ENCODE peak calls at places on chromosomes 5 and 9, in seven cellular contexts. K is cardiac fibroblast; X is activated T-helper 2 cell treated with anti-CD3 and anti-CD28 coated beads, Interferon-gamma antibody, Interleukin-2, Interleukin-4, amounts not matched to agents 10 μg/mL and 5 μg/mL and 100 μg/mL, durations not matched to agents 14 hours and 24 hours and 36 hours; I is EH; L is naive thymus-derived CD8-positive, alpha-beta T cell; R is NCI-H1092 treated with DMSO at 0.1 percent for 48 hours; V is IMR-90. E is an unnamed sample.
A peak's percentile ranks its signal among the peaks of the same experiment; 100 is the strongest.

GRCh38 chr5:136191304-136192014 is 1.5 kb downstream of the SMIM32 start:
- DNase-seq in K (peak; percentile 49), X (no peak), I (peak; percentile 40), L (no peak), R (no peak), V (peak; percentile 20), E (no peak)

GRCh38 chr5:163626904-163627434 is 121.5 kb downstream of the MAT2B start:
- DNase-seq in K (no peak), X (no peak), I (no peak), L (no peak), R (no peak), V (no peak), E (no peak)

GRCh38 chr5:43037929-43038510 is 2.1 kb downstream of the ANXA2R start:
- DNase-seq in K (peak; percentile 83), X (peak; percentile 45), I (peak; percentile 84), L (peak; percentile 10), R (no peak), V (peak; percentile 92), E (no peak)

GRCh38 chr9:107024193-107024592 is 161.2 kb downstream of the ZNF462 start:
- DNase-seq in K (no peak), X (no peak), I (no peak), L (no peak), R (no peak), V (no peak), E (no peak)

GRCh38 chr5:33241826-33242225 is 198.9 kb upstream of the TARS1 start:
- DNase-seq in K (peak; percentile 12), X (no peak), I (no peak), L (no peak), R (no peak), V (no peak), E (no peak)

GRCh38 chr5:127957183-127957582 is 126.4 kb upstream of the SLC12A2 start:
- DNase-seq in K (peak; percentile 70), X (no peak), I (peak; percentile 82), L (no peak), R (no peak), V (peak; percentile 72), E (no peak)

GRCh38 chr9:120929392-120929791 is 2.8 kb upstream of the TRAF1 start:
- DNase-seq in K (no peak), X (no peak), I (no peak), L (no peak), R (no peak), V (no peak), E (no peak)

GRCh38 chr9:133301253-133302230 is 26.5 kb upstream of the ABO start:
- DNase-seq in K (no peak), X (no peak), I (no peak), L (no peak), R (no peak), V (no peak), E (no peak)

GRCh38 chr5:139275536-139276297 is 17.8 kb upstream of the MATR3 start:
- DNase-seq in K (no peak), X (no peak), I (no peak), L (no peak), R (no peak), V (no peak), E (no peak)

GRCh38 chr9:117643288-117643654 is 60.9 kb upstream of the TLR4 start:
- DNase-seq in K (no peak), X (no peak), I (no peak), L (no peak), R (no peak), V (no peak), E (no peak)

GRCh38 chr5:29902859-29903258 is 1290.6 kb upstream of the CDH6 start:
- DNase-seq in K (no peak), X (no peak), I (no peak), L (no peak), R (no peak), V (no peak), E (no peak)

GRCh38 chr9:37953775-37954437 is 50.0 kb upstream of the SLC25A51 start:
- DNase-seq in K (peak; percentile 95), X (no peak), I (peak; percentile 97), L (no peak), R (no peak), V (peak; percentile 100), E (peak; percentile 66)

GRCh38 chr5:78907255-78907886 is 77.7 kb downstream of the ARSB start:
- DNase-seq in K (peak; percentile 73), X (no peak), I (peak; percentile 93), L (no peak), R (no peak), V (peak; percentile 99), E (no peak)

GRCh38 chr9:137113385-137114159 is 961 bp downstream of the DPP7 start:
- DNase-seq in K (peak; percentile 21), X (no peak), I (peak; percentile 29), L (no peak), R (no peak), V (no peak), E (peak; percentile 30)

GRCh38 chr5:135344351-135344750 is 54.7 kb downstream of the MACROH2A1 start:
- DNase-seq in K (no peak), X (no peak), I (peak; percentile 77), L (no peak), R (no peak), V (peak; percentile 60), E (no peak)

GRCh38 chr9:84371737-84372136 is 31.2 kb upstream of the SLC28A3 start:
- DNase-seq in K (peak; percentile 98), X (no peak), I (peak; percentile 78), L (no peak), R (no peak), V (peak; percentile 82), E (no peak)

GRCh38 chr5:67612961-67613360 is 416.4 kb upstream of the CD180 start:
- DNase-seq in K (no peak), X (no peak), I (no peak), L (no peak), R (no peak), V (no peak), E (no peak)

GRCh38 chr5:57191986-57192385 is 18.1 kb downstream of the GPBP1 start:
- DNase-seq in K (no peak), X (no peak), I (no peak), L (no peak), R (no peak), V (no peak), E (no peak)

GRCh38 chr9:115207003-115207837 is 89.3 kb upstream of the TNC start:
- DNase-seq in K (no peak), X (no peak), I (peak; percentile 91), L (no peak), R (no peak), V (peak; percentile 31), E (no peak)

GRCh38 chr9:129113645-129114304 is 2.6 kb downstream of the PTPA start:
- DNase-seq in K (no peak), X (no peak), I (no peak), L (no peak), R (no peak), V (no peak), E (no peak)

GRCh38 chr9:20728493-20729220 is 44.6 kb downstream of the FOCAD start:
- DNase-seq in K (peak; percentile 78), X (no peak), I (peak; percentile 44), L (no peak), R (peak; percentile 16), V (peak; percentile 35), E (no peak)

GRCh38 chr5:157511656-157512644 is 51.9 kb downstream of the NIPAL4 start:
- DNase-seq in K (peak; percentile 99), X (no peak), I (peak; percentile 99), L (no peak), R (no peak), V (peak; percentile 98), E (peak; percentile 58)

GRCh38 chr9:36492849-36493248 is 79.8 kb upstream of the MELK start:
- DNase-seq in K (peak; percentile 48), X (peak; percentile 16), I (peak; percentile 24), L (no peak), R (no peak), V (peak; percentile 12), E (no peak)

E was measured in activated CD4-positive, alpha-beta T cell treated with anti-CD3 and anti-CD28 coated beads, Interleukin-2, amount 50 U/mL, for 48 hours.